ENCODE peak calls at places on chromosomes 16 and 17, in five cellular contexts. R is amygdala; Q is stimulated activated CD4-positive, alpha-beta T cell treated with anti-CD3 and anti-CD28 coated beads, Interleukin-2, amount 100 ng/mL, for 48 hours; B is stimulated activated effector memory CD8-positive, alpha-beta T cell treated with anti-CD3 and anti-CD28 coated beads, Interleukin-12 subunit alpha, Interleukin-12 subunit beta, amount 100 ng/mL, for 72 hours; L is HTR-8/SVneo. F is an unnamed sample.

GRCh38 chr16:85515830-85516397 is 97.2 kb upstream of the GSE1 start:
- DNase-seq in R (no peak), Q (no peak), B (no peak), L (no peak), F (peak; percentile 16)

GRCh38 chr16:86657972-86658371 is 79.6 kb downstream of the FOXL1 start:
- DNase-seq in R (no peak), Q (no peak), B (no peak), L (no peak), F (no peak)

GRCh38 chr17:49337900-49338299 is 24.1 kb downstream of the ZNF652 start:
- DNase-seq in R (no peak), Q (no peak), B (no peak), L (no peak), F (no peak)

GRCh38 chr17:30333503-30334240 is at the start of gene TMIGD1:
- DNase-seq in R (no peak), Q (no peak), B (no peak), L (no peak), F (no peak)

GRCh38 chr17:1029196-1029911 is 32.4 kb downstream of the TIMM22 start:
- DNase-seq in R (no peak), Q (no peak), B (no peak), L (no peak), F (no peak)

GRCh38 chr17:78883090-78883532 is 19.9 kb downstream of the CEP295NL start:
- DNase-seq in R (no peak), Q (no peak), B (no peak), L (peak; percentile 79), F (no peak)

GRCh38 chr16:23302045-23302956 is at the start of gene SCNN1B:
- DNase-seq in R (no peak), Q (no peak), B (no peak), L (no peak), F (no peak)

GRCh38 chr17:40750391-40750790 is 4.7 kb downstream of the KRT25 start:
- DNase-seq in R (no peak), Q (no peak), B (no peak), L (no peak), F (no peak)

GRCh38 chr16:58413359-58413758 is 21.1 kb downstream of the GINS3 start:
- DNase-seq in R (no peak), Q (no peak), B (no peak), L (no peak), F (no peak)

GRCh38 chr16:31678649-31679325 is 151.1 kb downstream of the AHSP start:
- DNase-seq in R (no peak), Q (no peak), B (no peak), L (no peak), F (no peak)

GRCh38 chr17:40596261-40596919 is 31.1 kb upstream of the CCR7 start:
- DNase-seq in R (no peak), Q (no peak), B (peak; percentile 49), L (no peak), F (peak; percentile 85)

GRCh38 chr16:74107795-74108610 is 188.6 kb upstream of the PSMD7 start:
- DNase-seq in R (no peak), Q (peak; percentile 31), B (peak; percentile 58), L (peak; percentile 29), F (peak; percentile 53)

GRCh38 chr16:78800535-78800934 is 701.1 kb downstream of the WWOX start:
- DNase-seq in R (no peak), Q (no peak), B (no peak), L (no peak), F (no peak)

GRCh38 chr17:67570797-67571196 is 146.9 kb upstream of the NOL11 start:
- DNase-seq in R (no peak), Q (no peak), B (no peak), L (no peak), F (no peak)

GRCh38 chr17:60293580-60294335 is 98.2 kb downstream of the USP32 start:
- DNase-seq in R (no peak), Q (no peak), B (no peak), L (no peak), F (no peak)

GRCh38 chr17:27226611-27227234 is 67.2 kb upstream of the WSB1 start:
- DNase-seq in R (no peak), Q (no peak), B (no peak), L (no peak), F (peak; percentile 30)

GRCh38 chr17:19281161-19281560 is 44.0 kb downstream of the EPN2 start:
- DNase-seq in R (no peak), Q (no peak), B (no peak), L (no peak), F (no peak)

GRCh38 chr17:27947005-27947406 is 53.8 kb upstream of the LYRM9 start:
- DNase-seq in R (no peak), Q (no peak), B (no peak), L (no peak), F (no peak)

GRCh38 chr17:72952220-72952619 is 140.3 kb downstream of the SLC39A11 start:
- DNase-seq in R (no peak), Q (no peak), B (no peak), L (no peak), F (no peak)

GRCh38 chr17:76132574-76133338 is 8.3 kb downstream of the FOXJ1 start:
- DNase-seq in R (no peak), Q (no peak), B (no peak), L (no peak), F (peak; percentile 93)

GRCh38 chr16:49158029-49158642 is 123.5 kb downstream of the CBLN1 start:
- DNase-seq in R (no peak), Q (peak; percentile 2), B (no peak), L (no peak), F (peak; percentile 50)

GRCh38 chr16:558298-559020 is 1.7 kb upstream of the PRR35 start:
- DNase-seq in R (no peak), Q (no peak), B (no peak), L (no peak), F (no peak)

GRCh38 chr16:53817812-53818211 is 113.9 kb downstream of the FTO start:
- DNase-seq in R (no peak), Q (no peak), B (no peak), L (no peak), F (no peak)

GRCh38 chr17:48510381-48510760 is 20.4 kb downstream of the HOXB1 start:
- DNase-seq in R (no peak), Q (no peak), B (no peak), L (no peak), F (no peak)

GRCh38 chr17:83194189-83194565 is 114.8 kb downstream of the METRNL start:
- DNase-seq in R (no peak), Q (no peak), B (no peak), L (no peak), F (no peak)